ENCODE peak calls at places on chromosome 10, in six cellular contexts. B is brain microvascular endothelial cell, C is nephron progenitor cell, A is A549, L is BE2C, N is endothelial cell. O is an unnamed sample.
A peak's percentile ranks its signal among the peaks of the same experiment; 100 is the strongest.

GRCh38 chr10:81213360-81213759 is 661.6 kb upstream of the NRG3 start:
- DNase-seq in B (no peak), C (no peak), A (no peak), L (no peak), N (no peak), O (no peak)

GRCh38 chr10:68135922-68136718 is 26.8 kb downstream of the MYPN start:
- DNase-seq in B (peak; percentile 81), C (no peak), A (peak; percentile 87), L (no peak), N (no peak), O (peak; percentile 83)

GRCh38 chr10:103139803-103140202 is 53.3 kb downstream of the NT5C2 start:
- DNase-seq in B (no peak), C (no peak), A (peak; percentile 28), L (no peak), N (no peak), O (no peak)

GRCh38 chr10:79387974-79388850 is 40.9 kb downstream of the PPIF start:
- DNase-seq in B (no peak), C (no peak), A (no peak), L (no peak), N (no peak), O (no peak)

GRCh38 chr10:15331456-15331855 is 39.6 kb downstream of the FAM171A1 start:
- DNase-seq in B (no peak), C (no peak), A (no peak), L (no peak), N (no peak), O (no peak)

GRCh38 chr10:7945025-7945424 is 109.5 kb upstream of the GATA3 start:
- DNase-seq in B (no peak), C (no peak), A (no peak), L (no peak), N (no peak), O (no peak)

GRCh38 chr10:70549962-70550845 is 52.3 kb downstream of the PRF1 start:
- DNase-seq in B (peak; percentile 48), C (peak; percentile 81), A (peak; percentile 60), L (peak; percentile 68), N (peak; percentile 76), O (peak; percentile 75)

GRCh38 chr10:49187044-49187484 is 1.1 kb downstream of the TMEM273 start:
- DNase-seq in B (no peak), C (no peak), A (no peak), L (no peak), N (no peak), O (no peak)

DNA sequence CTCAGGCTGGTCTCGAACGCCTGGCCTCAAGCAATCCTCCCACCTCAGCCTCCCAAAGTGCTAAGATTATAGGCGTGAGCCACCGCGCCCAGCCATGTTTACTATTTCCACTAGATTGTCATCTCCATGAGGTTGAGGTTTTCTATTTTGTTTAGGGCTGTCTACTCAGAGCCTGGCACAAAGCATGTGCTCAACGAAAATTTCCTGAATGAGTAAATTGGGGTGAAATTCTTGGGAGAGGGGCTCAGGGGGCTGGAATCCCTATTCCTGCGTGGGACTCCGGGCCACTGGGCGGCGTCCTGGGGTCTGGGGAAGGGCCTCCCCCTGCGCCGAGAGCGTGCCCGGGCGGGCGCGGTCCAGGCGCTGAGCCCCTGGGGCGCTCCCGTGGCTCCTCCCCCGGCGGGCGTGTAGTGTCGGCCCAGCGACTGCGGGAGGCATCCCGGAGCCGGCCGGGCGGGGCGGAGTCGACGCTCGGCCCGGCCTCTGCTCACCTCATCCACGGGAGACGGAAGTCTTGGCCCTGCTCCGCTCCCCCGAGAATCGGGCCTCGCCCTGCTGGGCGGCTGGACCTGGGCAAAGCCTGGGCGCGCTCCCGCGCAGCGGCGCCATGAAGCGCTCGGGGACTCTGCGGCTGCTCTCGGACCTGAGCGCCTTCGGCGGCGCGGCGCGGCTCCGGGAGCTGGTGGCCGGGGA is at the start of gene HPS6:
- DNase-seq in B (peak; percentile 66), C (peak; percentile 85), A (peak; percentile 90), L (peak; percentile 91), N (peak; percentile 84), O (peak; percentile 93)
- TF ChIP-seq CTCF in B (no peak), C (no peak), A (peak; percentile 45), L (peak; percentile 30), N (no peak), O (no peak)

DNA sequence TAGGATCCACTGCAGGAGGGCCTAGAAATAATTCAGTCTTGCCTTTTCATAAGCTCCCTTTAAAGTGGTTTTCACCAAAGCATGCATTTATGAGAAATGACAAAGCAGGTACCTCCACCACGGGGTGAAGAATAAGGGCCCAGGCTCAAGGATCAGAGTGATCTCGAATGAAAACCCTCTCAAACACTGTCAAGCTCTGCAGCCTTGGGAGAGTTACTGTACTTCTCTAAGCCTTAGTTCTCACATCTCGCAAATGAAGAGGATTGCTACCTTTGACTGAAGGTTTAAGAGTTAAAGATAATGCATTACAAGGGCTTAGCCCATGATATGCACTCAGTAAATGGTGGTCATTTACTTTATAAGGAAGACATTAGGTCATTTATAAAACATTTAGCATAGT is 81.7 kb downstream of the CUBN start:
- DNase-seq in B (no peak), C (no peak), A (no peak), L (no peak), N (no peak), O (no peak)
- TF ChIP-seq CTCF in B (no peak), C (no peak), A (no peak), L (no peak), N (no peak), O (no peak)

GRCh38 chr10:21517134-21517982 is 8.1 kb downstream of the SKIDA1 start:
- DNase-seq in B (no peak), C (peak; percentile 69), A (peak; percentile 79), L (peak; percentile 74), N (peak; percentile 31), O (peak; percentile 64)
- TF ChIP-seq CTCF in B (no peak), C (no peak), A (peak; percentile 14), L (no peak), N (no peak), O (no peak)

GRCh38 chr10:101301111-101301731 is 52.7 kb upstream of the BTRC start:
- DNase-seq in B (peak; percentile 27), C (no peak), A (peak; percentile 73), L (peak; percentile 71), N (peak; percentile 69), O (peak; percentile 80)
- TF ChIP-seq CTCF in B (peak; percentile 66), C (peak; percentile 33), A (peak; percentile 63), L (peak; percentile 77), N (peak; percentile 22), O (peak; percentile 78)

DNA sequence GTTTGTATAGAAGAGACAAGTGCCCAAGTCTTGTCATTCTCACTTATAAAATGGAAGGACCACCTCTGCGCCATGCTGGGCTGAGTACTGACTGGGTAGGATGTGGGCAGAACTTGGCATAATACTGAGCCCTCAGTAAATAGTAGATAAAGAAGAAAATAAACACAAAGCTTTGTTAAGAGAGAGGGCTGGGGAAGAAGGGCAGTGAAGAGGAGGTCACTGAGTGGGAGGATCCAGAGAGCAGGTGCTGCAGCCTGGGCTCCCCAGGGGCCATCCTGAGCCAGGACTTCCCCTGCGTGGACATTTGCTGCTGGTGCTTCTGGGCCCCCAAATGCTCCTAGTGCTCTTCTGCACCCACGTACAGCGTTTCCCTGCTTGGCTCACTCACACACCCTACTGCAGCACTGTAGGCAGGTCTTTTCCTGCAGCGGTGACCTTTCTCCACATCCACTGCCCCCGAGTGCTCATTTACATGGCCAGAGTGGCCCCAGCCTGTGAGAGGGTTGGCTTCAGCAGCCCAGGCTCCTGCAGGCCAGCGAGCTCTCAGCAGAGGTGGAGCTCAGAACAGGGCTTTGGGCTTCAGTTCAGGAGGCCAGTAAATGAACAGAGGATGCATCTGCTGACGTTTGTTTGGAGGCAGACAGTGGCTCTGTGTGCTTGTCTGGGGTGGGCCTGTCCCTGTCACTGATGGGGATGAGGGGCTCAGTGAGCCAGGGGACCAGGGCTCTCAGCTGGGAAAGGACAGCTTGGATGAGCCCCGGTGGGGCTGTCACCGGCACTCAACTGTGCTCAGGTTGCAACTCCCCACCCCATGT is 164.6 kb downstream of the ADARB2 start:
- DNase-seq in B (no peak), C (no peak), A (no peak), L (no peak), N (no peak), O (no peak)
- TF ChIP-seq CTCF in B (no peak), C (no peak), A (no peak), L (no peak), N (no peak), O (no peak)

DNA sequence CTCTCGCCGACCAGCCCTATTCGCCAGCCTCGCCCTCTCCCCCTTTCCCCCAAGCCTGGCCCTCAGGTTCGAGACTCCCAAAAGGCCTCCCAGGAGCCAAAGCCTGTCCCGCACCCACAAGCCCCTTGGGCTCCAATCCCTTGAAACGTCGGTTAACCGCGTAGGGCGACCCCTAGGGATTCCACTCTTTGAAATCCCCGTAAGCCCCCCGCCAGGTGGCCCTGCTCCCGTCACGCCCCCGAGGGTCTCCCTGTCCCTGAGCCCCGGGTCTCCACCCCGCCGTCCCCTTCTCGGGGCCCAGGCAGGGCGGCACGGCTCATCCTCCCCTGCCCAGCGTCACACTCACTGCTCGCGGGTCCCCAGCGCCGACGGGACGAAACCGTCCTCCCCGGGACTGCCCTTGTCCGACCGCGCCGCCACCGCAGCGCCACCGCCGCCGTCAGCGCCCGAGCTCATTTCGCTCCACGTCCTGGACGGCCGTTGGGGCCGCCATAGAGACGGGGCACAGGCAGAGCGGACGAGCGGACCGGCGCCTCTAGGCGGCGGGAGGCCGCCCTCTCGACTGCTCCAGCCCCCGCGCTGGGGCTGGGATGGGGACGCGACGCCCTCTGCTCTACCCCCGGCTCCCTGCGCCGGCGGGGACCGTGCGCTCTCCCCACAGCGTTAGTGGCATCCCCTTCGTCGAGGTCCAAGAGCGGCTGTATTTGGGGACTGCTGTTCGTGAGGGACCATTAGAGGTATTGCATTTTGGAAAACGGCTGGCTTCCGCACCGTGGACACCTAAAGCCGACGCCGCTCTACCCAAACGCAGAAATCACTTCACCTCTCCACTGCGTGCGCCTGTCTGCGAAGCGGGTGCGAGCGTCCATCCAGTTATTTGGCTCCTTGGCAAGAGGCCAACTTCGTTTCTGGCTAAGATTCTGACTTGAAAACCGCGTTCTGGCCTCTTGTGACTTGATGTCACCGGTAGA is at the start of gene EEF1AKMT2:
- DNase-seq in B (peak; percentile 73), C (peak; percentile 91), A (peak; percentile 89), L (peak; percentile 91), N (peak; percentile 89), O (peak; percentile 85)
- TF ChIP-seq CTCF in B (no peak), C (no peak), A (peak; percentile 11), L (no peak), N (peak; percentile 21), O (peak; percentile 29)

O was measured in MCF 10A.